ENCODE peak calls at places on chromosomes 13 and 19, in eight cellular contexts. Z, I, X, E, N, U, C and S are unnamed samples.

GRCh38 chr13:97976551-97977375 is 23.3 kb downstream of the IPO5 start:
- DNase-seq in Z (no peak), I (peak; percentile 34), X (peak; percentile 53), E (peak; percentile 48), N (no peak), U (no peak), C (no peak), S (peak; percentile 92)

GRCh38 chr13:52112606-52113005 is 16.3 kb downstream of the NEK5 start:
- DNase-seq in Z (no peak), I (no peak), X (no peak), E (no peak), N (peak; percentile 14), U (no peak), C (no peak), S (no peak)

GRCh38 chr13:27449936-27450828 is at the start of gene MTIF3:
- DNase-seq in Z (peak; percentile 94), I (peak; percentile 92), X (peak; percentile 96), E (peak; percentile 78), N (peak; percentile 92), U (peak; percentile 95), C (peak; percentile 79), S (peak; percentile 98)

GRCh38 chr19:5050016-5050656 is 81.2 kb downstream of the KDM4B start:
- DNase-seq in Z (no peak), I (no peak), X (no peak), E (no peak), N (no peak), U (no peak), C (no peak), S (no peak)

GRCh38 chr13:77506874-77507273 is 28.6 kb upstream of the SCEL start:
- DNase-seq in Z (no peak), I (no peak), X (no peak), E (no peak), N (no peak), U (no peak), C (no peak), S (no peak)

GRCh38 chr19:55041627-55042343 is 3.7 kb upstream of the GP6 start:
- DNase-seq in Z (no peak), I (peak; percentile 34), X (no peak), E (no peak), N (no peak), U (no peak), C (no peak), S (no peak)

GRCh38 chr19:40663712-40664692 is 26.4 kb downstream of the NUMBL start:
- DNase-seq in Z (peak; percentile 68), I (no peak), X (peak; percentile 47), E (no peak), N (no peak), U (no peak), C (no peak), S (no peak)

GRCh38 chr13:71590654-71591148 is 276.3 kb downstream of the DACH1 start:
- DNase-seq in Z (no peak), I (no peak), X (no peak), E (no peak), N (no peak), U (no peak), C (no peak), S (no peak)

GRCh38 chr19:37218592-37218935 is 550 bp downstream of the ZNF383 start:
- DNase-seq in Z (no peak), I (no peak), X (no peak), E (no peak), N (no peak), U (no peak), C (no peak), S (no peak)

GRCh38 chr19:756232-756631 is 5.3 kb downstream of the MISP start:
- DNase-seq in Z (no peak), I (no peak), X (no peak), E (no peak), N (peak; percentile 16), U (no peak), C (no peak), S (peak; percentile 89)

GRCh38 chr13:70518081-70518480 is 409.8 kb upstream of the KLHL1 start:
- DNase-seq in Z (no peak), I (no peak), X (no peak), E (no peak), N (no peak), U (no peak), C (no peak), S (no peak)

GRCh38 chr19:18601875-18602274 is 4.7 kb downstream of the CRLF1 start:
- DNase-seq in Z (no peak), I (no peak), X (no peak), E (no peak), N (no peak), U (no peak), C (no peak), S (no peak)

GRCh38 chr13:98731925-98732324 is 20.5 kb downstream of the SLC15A1 start:
- DNase-seq in Z (no peak), I (no peak), X (no peak), E (no peak), N (no peak), U (no peak), C (no peak), S (no peak)

GRCh38 chr19:10815969-10816635 is 19.9 kb downstream of the TMED1 start:
- DNase-seq in Z (no peak), I (no peak), X (no peak), E (no peak), N (no peak), U (no peak), C (no peak), S (peak; percentile 12)

GRCh38 chr13:110942248-110942981 is 27.5 kb upstream of the ANKRD10 start:
- DNase-seq in Z (no peak), I (no peak), X (no peak), E (no peak), N (no peak), U (no peak), C (no peak), S (no peak)

GRCh38 chr13:34867590-34867989 is 74.5 kb upstream of the NBEA start:
- DNase-seq in Z (no peak), I (no peak), X (no peak), E (no peak), N (peak; percentile 31), U (no peak), C (no peak), S (no peak)

GRCh38 chr13:60268203-60268555 is 104.5 kb upstream of the DIAPH3 start:
- DNase-seq in Z (no peak), I (no peak), X (no peak), E (no peak), N (no peak), U (no peak), C (no peak), S (no peak)

GRCh38 chr13:113863511-113864302 is at the start of gene GAS6:
- DNase-seq in Z (peak; percentile 75), I (peak; percentile 52), X (peak; percentile 75), E (no peak), N (peak; percentile 31), U (peak; percentile 86), C (no peak), S (peak; percentile 77)

GRCh38 chr13:48571121-48571901 is 38.4 kb upstream of the RCBTB2 start:
- DNase-seq in Z (no peak), I (no peak), X (no peak), E (no peak), N (peak; percentile 83), U (no peak), C (no peak), S (peak; percentile 63)

GRCh38 chr19:55206664-55207500 is 2.4 kb downstream of the PTPRH start:
- DNase-seq in Z (peak; percentile 84), I (peak; percentile 98), X (peak; percentile 57), E (no peak), N (peak; percentile 97), U (no peak), C (peak; percentile 35), S (peak; percentile 85)

GRCh38 chr13:113548171-113548641 is 36.3 kb upstream of the TFDP1 start:
- DNase-seq in Z (no peak), I (no peak), X (no peak), E (no peak), N (peak; percentile 40), U (peak; percentile 60), C (no peak), S (peak; percentile 13)

DNA sequence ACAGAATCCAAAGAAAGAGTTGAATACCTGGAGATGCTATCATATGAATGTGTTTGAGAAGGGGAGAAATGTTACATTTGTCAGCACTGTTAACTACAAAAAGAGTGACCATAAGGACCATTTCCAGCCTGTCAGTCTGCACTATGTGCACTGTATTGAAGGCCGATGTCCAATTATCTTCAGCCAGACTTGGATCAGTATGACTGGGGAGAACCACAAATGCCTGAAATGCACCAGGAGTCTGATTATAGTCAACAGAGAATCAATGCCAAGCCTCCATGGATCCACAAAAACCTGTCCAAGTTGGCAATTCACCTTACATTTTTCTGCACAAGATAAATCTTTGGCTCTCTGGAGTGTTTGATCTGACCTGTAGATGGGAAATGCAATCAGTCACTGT is 697.5 kb upstream of the SGCG start:
- DNase-seq in Z (no peak), I (no peak), X (no peak), E (no peak), N (no peak), U (no peak), C (no peak), S (no peak)
- H3K4me1 ChIP-seq in Z (no peaks in the 10 kb centered on the region), I (no peaks in the 10 kb centered on the region), X (peaks cover 3% of the 10 kb centered on the region), E (no peaks in the 10 kb centered on the region), N (no peaks in the 10 kb centered on the region), U (no peaks in the 10 kb centered on the region), C (no peaks in the 10 kb centered on the region), S (no peaks in the 10 kb centered on the region)

GRCh38 chr13:39016789-39017188 is 21.1 kb downstream of the PROSER1 start:
- DNase-seq in Z (no peak), I (peak; percentile 27), X (no peak), E (no peak), N (peak; percentile 51), U (no peak), C (no peak), S (peak; percentile 33)
- TF ChIP-seq CTCF in Z (no peak), I (peak; percentile 43), X (no peak), E (no peak), N (peak; percentile 61), U (no peak), C (no peak), S (no peak)

DNA sequence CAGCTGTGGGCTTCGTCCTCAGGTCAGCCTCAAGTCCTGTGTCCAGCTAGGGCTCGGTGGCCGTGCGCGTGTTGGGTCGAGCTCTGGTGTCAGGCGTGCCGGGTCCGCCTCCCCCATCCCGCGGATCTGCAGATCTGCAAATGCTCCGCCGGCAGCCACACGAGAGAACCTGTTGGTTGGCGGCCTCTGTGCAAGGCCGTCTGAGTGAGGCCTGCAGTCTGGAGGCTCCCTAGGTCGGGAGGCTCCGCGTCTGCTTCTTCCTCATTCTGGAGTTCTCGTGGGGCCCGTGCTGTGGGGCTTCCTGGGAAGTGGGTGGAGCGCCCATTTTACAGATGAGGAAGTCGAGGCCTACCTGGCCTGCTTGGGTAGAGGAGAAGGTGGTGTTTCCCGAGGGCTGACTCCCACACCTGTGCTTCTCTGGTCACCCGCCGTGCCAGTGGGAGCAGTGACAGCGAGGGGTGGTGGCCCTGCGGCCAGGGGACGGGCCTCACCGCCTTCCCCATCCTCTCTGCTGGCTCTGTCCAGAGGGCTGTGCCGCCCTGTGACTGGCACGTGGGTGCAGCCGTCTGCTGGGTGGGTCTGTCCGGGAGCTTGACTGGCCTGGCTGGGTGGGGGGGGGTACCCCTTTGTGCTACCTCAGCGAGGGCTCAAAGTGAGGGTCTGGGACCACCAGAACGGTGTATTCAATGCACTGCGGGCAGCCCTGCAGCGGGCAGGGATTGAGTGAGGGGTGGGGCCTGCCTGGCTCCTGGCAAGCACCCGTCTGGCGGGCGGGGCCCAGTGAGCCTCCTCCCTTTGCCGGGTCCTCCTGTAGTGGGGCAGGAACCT is 3.3 kb downstream of the CSNK1G2 start:
- DNase-seq in Z (no peak), I (no peak), X (no peak), E (no peak), N (no peak), U (no peak), C (no peak), S (no peak)
- H3K4me1 ChIP-seq in Z (peaks cover 14% of the 10 kb centered on the region), I (peaks cover 39% of the 10 kb centered on the region), X (peaks cover 16% of the 10 kb centered on the region), E (peaks cover 23% of the 10 kb centered on the region), N (peaks cover 14% of the 10 kb centered on the region), U (peaks cover 35% of the 10 kb centered on the region), C (peaks cover 11% of the 10 kb centered on the region), S (peaks cover 19% of the 10 kb centered on the region)

GRCh38 chr19:15479391-15480345 is at the start of gene PGLYRP2:
- DNase-seq in Z (no peak), I (no peak), X (no peak), E (no peak), N (peak; percentile 23), U (no peak), C (no peak), S (peak; percentile 87)
- TF ChIP-seq CTCF in Z (peak; percentile 30), I (no peak), X (no peak), E (peak; percentile 16), N (no peak), U (no peak), C (peak; percentile 19), S (no peak)